ENCODE peak calls at places on chromosomes 5 and 9, in six cellular contexts. J is neural progenitor cell, A is OCI-LY7, M is SJSA1, P is cardiac muscle cell, Z is astrocyte. G is an unnamed sample. For H3K4me1, the result is how much of the 10 kb centered on the place peaks cover.

GRCh38 chr9:27665121-27665520 is 91.8 kb upstream of the C9orf72 start:
- DNase-seq in J (no peak), A (no peak), M (no peak), P (no peak), Z (no peak), G (no peak)

GRCh38 chr5:175034924-175035323 is 310.5 kb downstream of the MSX2 start:
- DNase-seq in J (no peak), A (no peak), M (no peak), P (no peak), Z (no peak), G (no peak)

GRCh38 chr9:6711403-6711802 is 46.4 kb upstream of the KDM4C start:
- DNase-seq in J (no peak), A (no peak), M (no peak), P (no peak), Z (peak), G (no peak)

GRCh38 chr9:108160039-108160438 is 670.5 kb upstream of the KLF4 start:
- DNase-seq in J (no peak), A (no peak), M (no peak), P (no peak), Z (no peak), G (no peak)

GRCh38 chr5:110413856-110414255 is 312.6 kb downstream of the TMEM232 start:
- DNase-seq in J (no peak), A (no peak), M (no peak), P (no peak), Z (peak), G (no peak)

GRCh38 chr5:59874675-59875074 is 18.9 kb downstream of the PDE4D start:
- DNase-seq in J (no peak), A (no peak), M (no peak), P (no peak), Z (peak), G (no peak)

GRCh38 chr9:20683351-20684034 is 566 bp upstream of the FOCAD start:
- DNase-seq in J (peak), A (peak), M (peak), P (peak), Z (peak), G (peak)

GRCh38 chr5:128169369-128170017 is 85.9 kb downstream of the SLC12A2 start:
- DNase-seq in J (no peak), A (no peak), M (no peak), P (no peak), Z (no peak), G (no peak)

GRCh38 chr5:132103969-132104391 is 30.4 kb downstream of the CSF2 start:
- DNase-seq in J (no peak), A (peak), M (no peak), P (no peak), Z (no peak), G (no peak)

GRCh38 chr9:76798527-76798926 is 34.3 kb downstream of the PCA3 start:
- DNase-seq in J (no peak), A (no peak), M (no peak), P (no peak), Z (no peak), G (no peak)

GRCh38 chr5:123696948-123697347 is 185.0 kb downstream of the CSNK1G3 start:
- DNase-seq in J (no peak), A (no peak), M (no peak), P (peak), Z (no peak), G (no peak)

GRCh38 chr9:79687131-79687447 is 115.3 kb downstream of the TLE4 start:
- DNase-seq in J (no peak), A (no peak), M (no peak), P (no peak), Z (no peak), G (no peak)

GRCh38 chr5:172659909-172660628 is 19.0 kb downstream of the NEURL1B start:
- DNase-seq in J (peak), A (peak), M (peak), P (peak), Z (peak), G (peak)

GRCh38 chr5:131607418-131607817 is 27.6 kb downstream of the RAPGEF6 start:
- DNase-seq in J (no peak), A (no peak), M (no peak), P (no peak), Z (no peak), G (no peak)

GRCh38 chr9:76880210-76880609 is 25.7 kb downstream of the PRUNE2 start:
- DNase-seq in J (no peak), A (no peak), M (no peak), P (no peak), Z (no peak), G (no peak)

GRCh38 chr5:6745706-6746217 is 32.5 kb downstream of the TENT4A start:
- DNase-seq in J (peak), A (peak), M (no peak), P (peak), Z (peak), G (no peak)

GRCh38 chr5:68141494-68141893 is 74.1 kb upstream of the PIK3R1 start:
- DNase-seq in J (no peak), A (peak), M (no peak), P (no peak), Z (peak), G (no peak)

GRCh38 chr9:136527721-136528710 is 17.8 kb downstream of the NOTCH1 start:
- DNase-seq in J (peak), A (no peak), M (no peak), P (no peak), Z (no peak), G (no peak)

GRCh38 chr5:56818409-56819026 is 3.2 kb downstream of the MAP3K1 start:
- DNase-seq in J (no peak), A (no peak), M (no peak), P (no peak), Z (no peak), G (no peak)

GRCh38 chr5:103498800-103499199 is 63.8 kb downstream of the NUDT12 start:
- DNase-seq in J (peak), A (no peak), M (no peak), P (no peak), Z (no peak), G (no peak)

GRCh38 chr9:122865300-122865699 is 36.9 kb upstream of the PDCL start:
- DNase-seq in J (no peak), A (no peak), M (no peak), P (no peak), Z (no peak), G (no peak)

GRCh38 chr5:115170924-115171510 is 1.3 kb upstream of the TRIM36 start:
- DNase-seq in J (no peak), A (no peak), M (no peak), P (no peak), Z (no peak), G (no peak)

GRCh38 chr5:142929602-142930001 is 159.4 kb downstream of the ARHGAP26 start:
- DNase-seq in J (no peak), A (no peak), M (no peak), P (no peak), Z (no peak), G (no peak)

GRCh38 chr5:143164557-143164956 is 238.9 kb downstream of the NR3C1 start:
- DNase-seq in J (no peak), A (no peak), M (no peak), P (no peak), Z (no peak), G (no peak)

GRCh38 chr9:81559197-81559596 is 130.2 kb downstream of the TLE1 start:
- DNase-seq in J (no peak), A (no peak), M (no peak), P (no peak), Z (no peak), G (no peak)

GRCh38 chr5:96219580-96220281 is 213.3 kb downstream of the PCSK1 start:
- DNase-seq in J (no peak), A (no peak), M (peak), P (no peak), Z (peak), G (no peak)

GRCh38 chr5:74988273-74988983 is 63.9 kb downstream of the GCNT4 start:
- DNase-seq in J (no peak), A (no peak), M (no peak), P (no peak), Z (no peak), G (no peak)

GRCh38 chr5:154702477-154702876 is 52.7 kb upstream of the LARP1 start:
- DNase-seq in J (no peak), A (no peak), M (no peak), P (no peak), Z (no peak), G (no peak)

GRCh38 chr5:176497852-176498251 is 39.4 kb downstream of the RNF44 start:
- DNase-seq in J (no peak), A (no peak), M (no peak), P (no peak), Z (no peak), G (no peak)

GRCh38 chr5:1800470-1801060 is 642 bp upstream of the NDUFS6 start:
- DNase-seq in J (peak), A (no peak), M (no peak), P (peak), Z (peak), G (no peak)

GRCh38 chr5:107546685-107547084 is 124.1 kb downstream of the EFNA5 start:
- DNase-seq in J (no peak), A (no peak), M (no peak), P (no peak), Z (no peak), G (no peak)

GRCh38 chr5:113112435-113112834 is 135.8 kb downstream of the DCP2 start:
- DNase-seq in J (no peak), A (no peak), M (no peak), P (no peak), Z (peak), G (no peak)

GRCh38 chr5:53479656-53480473 is 564 bp upstream of the FST start:
- DNase-seq in J (peak), A (no peak), M (peak), P (peak), Z (peak), G (peak)

GRCh38 chr5:170542691-170543275 is 39.0 kb downstream of the KCNIP1 start:
- DNase-seq in J (no peak), A (no peak), M (no peak), P (no peak), Z (no peak), G (no peak)

GRCh38 chr9:26551971-26552370 is 340.6 kb downstream of the CAAP1 start:
- DNase-seq in J (no peak), A (no peak), M (no peak), P (no peak), Z (no peak), G (no peak)

GRCh38 chr9:127808347-127809001 is 5.8 kb downstream of the FPGS start:
- DNase-seq in J (no peak), A (peak), M (no peak), P (no peak), Z (no peak), G (no peak)

GRCh38 chr9:126591083-126591482 is 22.6 kb upstream of the LMX1B start:
- DNase-seq in J (no peak), A (peak), M (no peak), P (no peak), Z (no peak), G (peak)

GRCh38 chr9:134158753-134159392 is 5.5 kb downstream of the RNU6ATAC start:
- DNase-seq in J (no peak), A (no peak), M (no peak), P (no peak), Z (no peak), G (no peak)

DNA sequence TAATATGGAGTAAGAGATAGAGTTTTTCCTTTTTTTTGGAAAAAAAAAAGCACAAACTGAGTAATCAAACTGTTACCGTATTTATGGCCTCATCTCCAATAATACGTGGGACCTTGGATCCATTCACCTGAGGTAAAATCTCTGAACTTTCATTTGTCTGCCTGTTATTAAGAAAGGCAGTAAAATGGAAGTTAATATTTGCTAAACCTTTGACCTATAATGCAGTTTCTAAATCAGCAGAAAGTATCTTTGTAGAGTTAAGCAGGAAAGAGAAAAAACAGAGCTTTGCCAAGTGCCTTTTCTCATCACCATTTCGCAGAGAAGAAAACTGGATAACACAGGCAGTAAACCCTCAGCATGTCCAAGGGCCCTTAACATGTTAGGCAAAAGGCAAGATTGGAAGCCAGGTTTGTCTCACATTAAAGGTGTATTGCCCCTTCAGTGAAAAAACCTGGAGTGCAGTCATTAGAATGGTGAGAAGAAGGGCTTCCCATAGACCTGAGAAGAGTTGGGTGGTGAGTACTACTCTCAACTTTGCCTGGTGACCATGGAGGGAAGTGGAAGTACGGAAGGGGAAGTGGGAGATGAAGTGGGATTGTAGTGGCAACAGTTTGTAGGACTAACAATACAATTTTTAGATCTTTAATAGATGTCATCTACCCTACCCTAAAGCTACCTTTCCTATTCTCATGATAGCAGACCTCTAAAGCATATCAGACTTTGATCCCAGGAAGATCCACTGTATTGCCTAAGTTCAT is 65.4 kb upstream of the GRAMD2B start:
- DNase-seq in J (no peak), A (no peak), M (no peak), P (no peak), Z (no peak), G (no peak)
- H3K27ac ChIP-seq in J (no peak), A (no peak), M (peak), P (no peak), Z (no peak), G (no peak)

GRCh38 chr5:16673241-16673998 is 56.6 kb upstream of the RETREG1 start:
- DNase-seq in J (no peak), A (no peak), M (no peak), P (no peak), Z (no peak), G (peak)
- H3K4me3 ChIP-seq in J (no peak), A (no peak), M (no peak), P (no peak), Z (no peak), G (no peak)

GRCh38 chr5:14229734-14230133 is 86.6 kb downstream of the TRIO start:
- DNase-seq in J (no peak), A (no peak), M (no peak), P (no peak), Z (no peak), G (no peak)
- H3K4me1 ChIP-seq in J (under half), A (under half), M (under half), P (under half), Z (under half), G (under half)

GRCh38 chr9:95174038-95174437 is 143.5 kb downstream of the FANCC start:
- DNase-seq in J (no peak), A (no peak), M (no peak), P (no peak), Z (no peak), G (no peak)

GRCh38 chr9:95167998-95168397 is 149.5 kb downstream of the FANCC start:
- DNase-seq in J (peak), A (peak), M (peak), P (peak), Z (peak), G (peak)

GRCh38 chr9:95175523-95175922 is 142.0 kb downstream of the FANCC start:
- DNase-seq in J (no peak), A (no peak), M (no peak), P (no peak), Z (no peak), G (no peak)

GRCh38 chr9:95171596-95171995 is 145.9 kb downstream of the FANCC start:
- DNase-seq in J (no peak), A (no peak), M (no peak), P (no peak), Z (no peak), G (no peak)

DNA sequence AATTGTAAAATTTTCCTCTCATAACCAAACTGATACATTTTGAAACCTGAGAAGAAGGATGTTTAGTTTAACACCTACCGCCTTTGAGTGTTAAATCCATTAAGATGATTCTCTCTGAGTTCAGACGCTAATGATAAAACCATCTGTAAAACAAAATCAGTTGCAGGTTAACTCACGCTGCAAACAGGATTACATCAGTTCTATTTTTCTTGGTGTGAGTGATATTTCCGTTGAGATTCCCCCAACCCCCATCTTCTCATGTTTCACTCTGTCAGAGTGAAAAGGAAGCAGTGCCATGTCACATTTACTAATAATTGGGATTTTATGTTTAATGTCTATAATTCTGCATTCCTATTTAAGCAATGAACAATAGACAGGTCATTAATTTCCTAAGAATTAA is 146.5 kb downstream of the FANCC start:
- DNase-seq in J (no peak), A (peak), M (no peak), P (no peak), Z (peak), G (no peak)
- H3K27ac ChIP-seq in J (no peak), A (peak), M (peak), P (no peak), Z (peak), G (no peak)